ENCODE peak calls at places on chromosomes 6 and 20, in nine cellular contexts. G is CD4-positive, alpha-beta T cell; W is natural killer cell; K is nephron progenitor cell; B is WTC11; Y is WERI-Rb-1; E is Peyer's patch; J is OCI-LY7; H is fibroblast of mammary gland. O is an unnamed sample.

GRCh38 chr20:17868146-17868545 is 100.4 kb downstream of the SNX5 start:
- DNase-seq in G (no peak), H (peak), Y (no peak), J (no peak), K (no peak), E (no peak), W (no peak), B (no peak), O (no peak)

GRCh38 chr20:57482148-57482547 is 42.8 kb downstream of the CTCFL start:
- DNase-seq in Y (no peak), G (no peak), H (no peak), B (no peak), J (peak), K (no peak), W (no peak), E (no peak), O (no peak)

GRCh38 chr6:28135393-28135792 is 6.3 kb upstream of the ZKSCAN8 start:
- DNase-seq in W (no peak), G (no peak), E (no peak), J (peak), H (no peak), Y (no peak), K (no peak), B (no peak), O (no peak)

GRCh38 chr6:41732601-41733348 is 2.6 kb downstream of the TFEB start:
- DNase-seq in W (peak), E (no peak), K (no peak), B (no peak), G (peak), H (no peak), J (peak), Y (no peak), O (no peak)

GRCh38 chr6:912871-913663 is 220.1 kb upstream of the EXOC2 start:
- DNase-seq in E (no peak), Y (peak), J (peak), B (peak), K (peak), G (no peak), H (peak), W (no peak), O (peak)

GRCh38 chr6:98769546-98769945 is 64.8 kb upstream of the POU3F2 start:
- DNase-seq in Y (peak), E (no peak), J (peak), B (peak), G (no peak), H (peak), W (no peak), K (no peak), O (peak)

GRCh38 chr6:44498436-44498835 is 110.9 kb downstream of the CDC5L start:
- DNase-seq in G (no peak), E (no peak), B (no peak), J (no peak), W (no peak), H (no peak), Y (peak), K (no peak), O (no peak)

GRCh38 chr20:14553774-14554524 is 216.5 kb upstream of the FLRT3 start:
- DNase-seq in B (no peak), W (no peak), K (no peak), G (no peak), J (no peak), Y (no peak), H (peak), E (no peak), O (no peak)

GRCh38 chr20:48607544-48607865 is 220.3 kb downstream of the PREX1 start:
- DNase-seq in Y (peak), E (no peak), B (no peak), W (peak), H (no peak), J (no peak), K (no peak), G (no peak), O (no peak)

GRCh38 chr6:83633609-83634008 is 75.3 kb downstream of the SNAP91 start:
- DNase-seq in W (no peak), E (no peak), H (no peak), Y (peak), B (no peak), K (no peak), G (no peak), J (no peak), O (no peak)

GRCh38 chr6:169967687-169968086 is 216.3 kb downstream of the ERMARD start:
- DNase-seq in J (no peak), Y (no peak), W (no peak), B (no peak), E (no peak), K (no peak), G (no peak), H (no peak), O (no peak)

GRCh38 chr6:5695260-5696245 is 311.2 kb downstream of the NRN1 start:
- DNase-seq in Y (no peak), K (no peak), H (peak), B (no peak), W (no peak), G (no peak), J (peak), E (no peak), O (no peak)

GRCh38 chr6:147947521-147947920 is 395.1 kb upstream of the SASH1 start:
- DNase-seq in G (no peak), E (no peak), B (no peak), W (no peak), Y (no peak), H (peak), K (no peak), J (no peak), O (no peak)

GRCh38 chr6:161434331-161434730 is 160.5 kb upstream of the AGPAT4 start:
- DNase-seq in W (no peak), J (no peak), Y (no peak), E (no peak), K (no peak), G (no peak), H (peak), B (no peak), O (no peak)

GRCh38 chr20:37336369-37337207 is 9.4 kb upstream of the SRC start:
- DNase-seq in J (peak), H (peak), W (peak), K (peak), E (peak), B (peak), G (no peak), Y (peak), O (peak)

GRCh38 chr6:170034294-170034693 is 256.6 kb downstream of the DLL1 start:
- DNase-seq in H (no peak), J (no peak), E (peak), B (peak), K (no peak), G (no peak), W (no peak), Y (no peak), O (no peak)

GRCh38 chr6:156910938-156911337 is 133.8 kb downstream of the ARID1B start:
- DNase-seq in E (no peak), W (no peak), H (peak), B (no peak), J (no peak), K (no peak), G (no peak), Y (no peak), O (no peak)

DNA sequence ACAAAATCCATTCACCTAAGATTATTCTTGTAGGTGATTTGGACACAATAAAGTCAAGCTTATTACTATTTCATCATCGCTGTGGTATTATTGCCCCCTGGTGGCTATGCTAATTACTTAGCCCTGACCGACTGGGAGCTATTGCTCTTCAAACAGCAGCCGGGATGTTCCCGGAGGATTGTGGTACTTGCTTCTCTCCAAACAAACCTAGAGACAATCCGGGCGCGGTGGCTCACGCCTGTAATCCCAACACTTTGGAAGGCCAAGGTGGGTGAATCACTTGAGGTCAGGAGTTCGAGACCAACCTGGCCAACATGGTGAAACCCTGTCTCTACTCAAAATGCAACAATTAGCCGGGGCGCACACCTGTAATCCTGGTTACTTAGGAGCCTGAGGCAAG is 15.4 kb upstream of the STMND1 start:
- DNase-seq in H (peak), Y (peak), B (peak), G (no peak), E (no peak), J (peak), W (no peak), K (peak), O (peak)
- TF ChIP-seq CTCF in H (peak), Y (peak), B (peak), G (peak), E (peak), J (peak), W (peak), K (peak), O (peak)

DNA sequence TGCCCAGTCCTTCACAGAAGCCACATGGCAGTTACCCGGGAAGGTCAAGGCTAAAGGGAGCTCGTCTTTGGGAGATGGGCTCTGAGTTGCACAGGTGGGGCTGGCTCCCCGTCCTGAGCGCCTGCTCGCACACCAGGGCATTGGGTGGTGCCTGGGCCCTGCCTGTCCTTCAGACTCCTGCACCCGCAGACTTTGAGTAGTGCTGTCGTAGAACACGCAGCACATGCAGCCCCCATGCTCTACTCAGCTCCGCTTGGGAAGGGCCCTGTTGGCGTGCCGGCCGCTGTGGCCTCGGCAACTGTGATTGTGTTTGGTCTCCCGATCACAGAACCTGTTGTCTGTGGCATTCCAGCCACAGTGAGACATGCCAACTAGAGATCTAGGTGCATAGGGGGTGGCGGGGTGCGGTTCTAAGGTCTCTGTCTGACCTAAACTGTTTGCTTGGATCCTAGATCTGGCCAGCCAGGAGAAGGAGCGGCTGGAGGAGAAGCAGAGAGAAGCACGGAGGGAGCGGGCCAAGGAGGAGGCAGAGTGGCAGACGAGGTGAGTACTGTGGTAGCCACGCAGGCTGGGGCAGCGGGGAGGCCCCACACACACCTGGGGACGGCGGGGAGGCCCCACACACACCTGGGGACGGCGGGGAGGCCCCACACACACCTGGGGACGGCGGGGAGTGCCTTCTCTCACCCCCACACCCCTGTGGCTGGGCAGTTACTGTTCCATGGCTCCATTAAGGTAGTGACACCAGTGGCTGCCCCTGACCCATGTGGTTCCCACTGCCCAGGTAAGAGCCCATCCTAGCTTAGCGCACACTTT is 11.3 kb upstream of the ADRM1 start:
- DNase-seq in K (no peak), W (no peak), Y (no peak), B (no peak), G (no peak), J (no peak), H (no peak), E (no peak), O (no peak)
- TF ChIP-seq CTCF in K (no peak), W (no peak), Y (no peak), B (no peak), G (no peak), J (no peak), H (no peak), E (no peak), O (no peak)

GRCh38 chr6:166085498-166085897 is 82.2 kb downstream of the TBXT start:
- DNase-seq in G (no peak), Y (no peak), J (no peak), H (no peak), W (no peak), K (no peak), E (no peak), B (no peak), O (no peak)

GRCh38 chr6:166087848-166088247 is 79.8 kb downstream of the TBXT start:
- DNase-seq in B (no peak), K (no peak), W (no peak), J (no peak), E (no peak), G (no peak), H (no peak), Y (no peak), O (no peak)

GRCh38 chr6:166087246-166087645 is 80.4 kb downstream of the TBXT start:
- DNase-seq in W (no peak), H (no peak), Y (no peak), J (no peak), K (no peak), E (no peak), B (no peak), G (no peak), O (no peak)

DNA sequence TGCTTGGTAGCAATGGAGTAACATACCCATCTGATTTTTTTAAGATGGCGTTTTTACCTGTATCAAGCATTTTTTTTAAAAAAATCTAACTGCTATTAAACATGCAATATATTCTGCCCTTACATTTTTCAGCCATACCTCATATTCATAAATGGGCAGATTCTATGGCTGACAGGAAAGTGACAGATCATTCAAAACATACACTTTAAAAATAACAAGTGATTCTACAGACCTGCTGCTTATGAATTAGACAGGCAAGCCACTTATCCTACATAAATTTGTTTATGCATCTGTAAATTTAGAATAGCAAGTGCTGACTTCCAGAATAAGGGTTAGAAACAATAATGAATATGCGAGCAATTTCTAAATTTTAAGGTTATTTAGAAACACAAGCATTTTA is 82.7 kb downstream of the TBXT start:
- DNase-seq in Y (no peak), H (no peak), J (no peak), E (no peak), K (no peak), B (no peak), W (no peak), G (no peak), O (no peak)
- TF ChIP-seq CTCF in Y (no peak), H (no peak), J (no peak), E (no peak), K (no peak), B (no peak), W (no peak), G (no peak), O (no peak)

DNA sequence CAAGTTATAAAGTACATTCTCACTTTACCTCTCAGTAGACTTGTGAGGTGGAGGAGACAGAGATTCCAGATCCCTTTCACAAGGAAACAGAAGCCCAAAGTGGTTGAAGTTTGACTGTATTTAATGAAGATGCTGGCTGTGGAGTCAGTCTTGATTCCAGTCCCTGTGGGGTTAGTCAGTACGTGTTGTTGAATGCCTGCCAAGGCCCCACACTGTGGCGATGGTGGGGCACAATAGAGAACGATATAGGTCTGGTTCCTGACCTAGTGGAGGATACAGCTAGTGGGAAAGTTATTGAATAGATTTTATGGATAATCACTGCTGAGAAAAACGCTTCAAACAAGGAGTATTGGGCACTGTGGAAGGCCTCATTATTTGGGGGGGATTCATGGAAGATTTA is 71.4 kb downstream of the LRRC1 start:
- DNase-seq in G (no peak), E (no peak), H (no peak), W (no peak), B (no peak), K (no peak), Y (no peak), J (no peak), O (no peak)
- TF ChIP-seq CTCF in G (no peak), E (no peak), H (no peak), W (no peak), B (no peak), K (no peak), Y (no peak), J (no peak), O (no peak)